ENCODE peak calls at places on chromosomes 1 and 21, in seven cellular contexts. One of them, this sample, is unnamed.

GRCh38 chr1:89260575-89261275 is 11.9 kb downstream of the GBP5 start:
- DNase-seq in brain microvascular endothelial cell: no peak
- DNase-seq in upper lobe of right lung: no peak
- DNase-seq in lower lobe of right lung: no peak
- DNase-seq in astrocyte of the spinal cord: peak
- DNase-seq in CD8-positive, alpha-beta T cell: no peak
- DNase-seq in thoracic aorta: no peak
- DNase-seq in this sample: no peak

GRCh38 chr1:237901284-237901870 is 10.7 kb upstream of the ZP4 start:
- DNase-seq in CD8-positive, alpha-beta T cell: no peak
- DNase-seq in lower lobe of right lung: no peak
- DNase-seq in astrocyte of the spinal cord: no peak
- DNase-seq in thoracic aorta: no peak
- DNase-seq in brain microvascular endothelial cell: no peak
- DNase-seq in upper lobe of right lung: no peak
- DNase-seq in this sample: no peak

GRCh38 chr1:109963864-109964263 is 20.7 kb upstream of the AHCYL1 start:
- DNase-seq in CD8-positive, alpha-beta T cell: no peak
- DNase-seq in brain microvascular endothelial cell: no peak
- DNase-seq in thoracic aorta: no peak
- DNase-seq in upper lobe of right lung: no peak
- DNase-seq in lower lobe of right lung: no peak
- DNase-seq in astrocyte of the spinal cord: peak
- DNase-seq in this sample: no peak

GRCh38 chr1:89698624-89699023 is 65.7 kb downstream of the LRRC8C start:
- DNase-seq in thoracic aorta: no peak
- DNase-seq in astrocyte of the spinal cord: no peak
- DNase-seq in upper lobe of right lung: no peak
- DNase-seq in lower lobe of right lung: no peak
- DNase-seq in brain microvascular endothelial cell: no peak
- DNase-seq in CD8-positive, alpha-beta T cell: no peak
- DNase-seq in this sample: no peak

GRCh38 chr1:219427989-219428388 is 184.9 kb downstream of the ZC3H11B start:
- DNase-seq in CD8-positive, alpha-beta T cell: no peak
- DNase-seq in astrocyte of the spinal cord: no peak
- DNase-seq in thoracic aorta: no peak
- DNase-seq in brain microvascular endothelial cell: no peak
- DNase-seq in upper lobe of right lung: no peak
- DNase-seq in lower lobe of right lung: no peak
- DNase-seq in this sample: no peak

GRCh38 chr1:94792473-94792875 is 27.7 kb upstream of the SLC44A3 start:
- DNase-seq in CD8-positive, alpha-beta T cell: no peak
- DNase-seq in thoracic aorta: no peak
- DNase-seq in brain microvascular endothelial cell: peak
- DNase-seq in upper lobe of right lung: no peak
- DNase-seq in lower lobe of right lung: no peak
- DNase-seq in astrocyte of the spinal cord: no peak
- DNase-seq in this sample: peak

GRCh38 chr21:44455524-44456206 is 355 bp downstream of the LRRC3 start:
- DNase-seq in brain microvascular endothelial cell: no peak
- DNase-seq in upper lobe of right lung: peak
- DNase-seq in thoracic aorta: no peak
- DNase-seq in astrocyte of the spinal cord: peak
- DNase-seq in lower lobe of right lung: peak
- DNase-seq in CD8-positive, alpha-beta T cell: peak
- DNase-seq in this sample: no peak

GRCh38 chr1:54331843-54332688 is 74.1 kb downstream of the SSBP3 start:
- DNase-seq in lower lobe of right lung: no peak
- DNase-seq in astrocyte of the spinal cord: no peak
- DNase-seq in thoracic aorta: no peak
- DNase-seq in CD8-positive, alpha-beta T cell: no peak
- DNase-seq in upper lobe of right lung: no peak
- DNase-seq in brain microvascular endothelial cell: no peak
- DNase-seq in this sample: no peak

GRCh38 chr1:155038602-155039307 is 5.1 kb downstream of the DCST1 start:
- DNase-seq in upper lobe of right lung: no peak
- DNase-seq in brain microvascular endothelial cell: no peak
- DNase-seq in thoracic aorta: no peak
- DNase-seq in lower lobe of right lung: no peak
- DNase-seq in astrocyte of the spinal cord: no peak
- DNase-seq in CD8-positive, alpha-beta T cell: no peak
- DNase-seq in this sample: no peak

GRCh38 chr21:46457801-46458314 is 833 bp upstream of the DIP2A start:
- DNase-seq in upper lobe of right lung: peak
- DNase-seq in brain microvascular endothelial cell: peak
- DNase-seq in CD8-positive, alpha-beta T cell: no peak
- DNase-seq in thoracic aorta: no peak
- DNase-seq in lower lobe of right lung: peak
- DNase-seq in astrocyte of the spinal cord: peak
- DNase-seq in this sample: peak

GRCh38 chr21:39610705-39611104 is 2.0 kb upstream of the B3GALT5 start:
- DNase-seq in thoracic aorta: no peak
- DNase-seq in astrocyte of the spinal cord: peak
- DNase-seq in upper lobe of right lung: no peak
- DNase-seq in brain microvascular endothelial cell: no peak
- DNase-seq in lower lobe of right lung: no peak
- DNase-seq in CD8-positive, alpha-beta T cell: no peak
- DNase-seq in this sample: no peak

GRCh38 chr1:39128959-39129358 is 75.5 kb upstream of the MACF1 start:
- DNase-seq in CD8-positive, alpha-beta T cell: no peak
- DNase-seq in lower lobe of right lung: peak
- DNase-seq in brain microvascular endothelial cell: no peak
- DNase-seq in astrocyte of the spinal cord: no peak
- DNase-seq in thoracic aorta: no peak
- DNase-seq in upper lobe of right lung: peak
- DNase-seq in this sample: no peak

GRCh38 chr1:117058810-117059209 is 1.3 kb upstream of the TTF2 start:
- DNase-seq in lower lobe of right lung: no peak
- DNase-seq in CD8-positive, alpha-beta T cell: no peak
- DNase-seq in upper lobe of right lung: no peak
- DNase-seq in thoracic aorta: no peak
- DNase-seq in astrocyte of the spinal cord: no peak
- DNase-seq in brain microvascular endothelial cell: no peak
- DNase-seq in this sample: no peak

GRCh38 chr1:210123924-210124589 is 108.5 kb upstream of the SERTAD4 start:
- DNase-seq in brain microvascular endothelial cell: peak
- DNase-seq in CD8-positive, alpha-beta T cell: no peak
- DNase-seq in upper lobe of right lung: no peak
- DNase-seq in astrocyte of the spinal cord: peak
- DNase-seq in lower lobe of right lung: no peak
- DNase-seq in thoracic aorta: no peak
- DNase-seq in this sample: no peak

GRCh38 chr1:51897699-51898031 is 19.1 kb upstream of the NRDC start:
- DNase-seq in upper lobe of right lung: no peak
- DNase-seq in lower lobe of right lung: no peak
- DNase-seq in CD8-positive, alpha-beta T cell: no peak
- DNase-seq in thoracic aorta: no peak
- DNase-seq in astrocyte of the spinal cord: peak
- DNase-seq in brain microvascular endothelial cell: peak
- DNase-seq in this sample: no peak

GRCh38 chr1:246647113-246647512 is 77.1 kb upstream of the SCCPDH start:
- DNase-seq in lower lobe of right lung: no peak
- DNase-seq in thoracic aorta: no peak
- DNase-seq in brain microvascular endothelial cell: peak
- DNase-seq in astrocyte of the spinal cord: peak
- DNase-seq in upper lobe of right lung: no peak
- DNase-seq in CD8-positive, alpha-beta T cell: no peak
- DNase-seq in this sample: no peak

GRCh38 chr21:42847726-42848125 is 31.6 kb downstream of the WDR4 start:
- DNase-seq in CD8-positive, alpha-beta T cell: no peak
- DNase-seq in brain microvascular endothelial cell: no peak
- DNase-seq in lower lobe of right lung: peak
- DNase-seq in thoracic aorta: no peak
- DNase-seq in astrocyte of the spinal cord: no peak
- DNase-seq in upper lobe of right lung: peak
- DNase-seq in this sample: no peak

GRCh38 chr1:116900471-116901365 is 9.0 kb upstream of the PTGFRN start:
- DNase-seq in brain microvascular endothelial cell: no peak
- DNase-seq in lower lobe of right lung: no peak
- DNase-seq in CD8-positive, alpha-beta T cell: no peak
- DNase-seq in thoracic aorta: no peak
- DNase-seq in astrocyte of the spinal cord: no peak
- DNase-seq in upper lobe of right lung: no peak
- DNase-seq in this sample: no peak

GRCh38 chr1:184186167-184186566 is 134.6 kb downstream of the TSEN15 start:
- DNase-seq in lower lobe of right lung: no peak
- DNase-seq in thoracic aorta: no peak
- DNase-seq in CD8-positive, alpha-beta T cell: no peak
- DNase-seq in astrocyte of the spinal cord: no peak
- DNase-seq in brain microvascular endothelial cell: no peak
- DNase-seq in upper lobe of right lung: no peak
- DNase-seq in this sample: no peak

GRCh38 chr1:160401972-160402795 is 1.8 kb downstream of the VANGL2 start:
- DNase-seq in brain microvascular endothelial cell: no peak
- DNase-seq in lower lobe of right lung: no peak
- DNase-seq in CD8-positive, alpha-beta T cell: no peak
- DNase-seq in upper lobe of right lung: no peak
- DNase-seq in astrocyte of the spinal cord: no peak
- DNase-seq in thoracic aorta: no peak
- DNase-seq in this sample: no peak
- H3K4me3 ChIP-seq in brain microvascular endothelial cell: no peak
- H3K4me3 ChIP-seq in lower lobe of right lung: peak
- H3K4me3 ChIP-seq in CD8-positive, alpha-beta T cell: no peak
- H3K4me3 ChIP-seq in upper lobe of right lung: peak
- H3K4me3 ChIP-seq in astrocyte of the spinal cord: no peak
- H3K4me3 ChIP-seq in thoracic aorta: no peak
- H3K4me3 ChIP-seq in this sample: no peak

DNA sequence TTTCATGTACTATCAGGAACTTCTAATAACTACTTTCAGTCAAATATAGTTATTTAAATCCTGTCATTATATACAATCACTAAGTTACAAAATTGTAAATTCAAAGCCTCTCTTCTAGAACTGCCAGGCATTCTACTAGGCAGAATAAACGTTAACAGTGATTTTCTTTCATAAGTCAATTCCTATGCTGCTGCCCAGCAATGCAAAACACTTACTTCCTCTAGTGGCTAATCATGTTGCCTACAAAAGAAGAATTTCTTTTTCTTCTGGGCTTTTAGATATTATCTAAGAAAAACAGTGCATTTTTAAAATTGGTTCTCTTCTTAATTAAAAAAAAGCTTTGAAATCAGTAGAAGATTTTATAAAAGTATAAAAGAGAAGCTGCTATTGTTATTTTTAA is 509.8 kb upstream of the ADAMTS5 start:
- DNase-seq in upper lobe of right lung: no peak
- DNase-seq in astrocyte of the spinal cord: peak
- DNase-seq in thoracic aorta: no peak
- DNase-seq in CD8-positive, alpha-beta T cell: no peak
- DNase-seq in lower lobe of right lung: no peak
- DNase-seq in brain microvascular endothelial cell: peak
- DNase-seq in this sample: no peak
- TF ChIP-seq CTCF in upper lobe of right lung: peak
- TF ChIP-seq CTCF in astrocyte of the spinal cord: peak
- TF ChIP-seq CTCF in thoracic aorta: no peak
- TF ChIP-seq CTCF in CD8-positive, alpha-beta T cell: no peak
- TF ChIP-seq CTCF in lower lobe of right lung: peak
- TF ChIP-seq CTCF in brain microvascular endothelial cell: peak
- TF ChIP-seq CTCF in this sample: no peak

DNA sequence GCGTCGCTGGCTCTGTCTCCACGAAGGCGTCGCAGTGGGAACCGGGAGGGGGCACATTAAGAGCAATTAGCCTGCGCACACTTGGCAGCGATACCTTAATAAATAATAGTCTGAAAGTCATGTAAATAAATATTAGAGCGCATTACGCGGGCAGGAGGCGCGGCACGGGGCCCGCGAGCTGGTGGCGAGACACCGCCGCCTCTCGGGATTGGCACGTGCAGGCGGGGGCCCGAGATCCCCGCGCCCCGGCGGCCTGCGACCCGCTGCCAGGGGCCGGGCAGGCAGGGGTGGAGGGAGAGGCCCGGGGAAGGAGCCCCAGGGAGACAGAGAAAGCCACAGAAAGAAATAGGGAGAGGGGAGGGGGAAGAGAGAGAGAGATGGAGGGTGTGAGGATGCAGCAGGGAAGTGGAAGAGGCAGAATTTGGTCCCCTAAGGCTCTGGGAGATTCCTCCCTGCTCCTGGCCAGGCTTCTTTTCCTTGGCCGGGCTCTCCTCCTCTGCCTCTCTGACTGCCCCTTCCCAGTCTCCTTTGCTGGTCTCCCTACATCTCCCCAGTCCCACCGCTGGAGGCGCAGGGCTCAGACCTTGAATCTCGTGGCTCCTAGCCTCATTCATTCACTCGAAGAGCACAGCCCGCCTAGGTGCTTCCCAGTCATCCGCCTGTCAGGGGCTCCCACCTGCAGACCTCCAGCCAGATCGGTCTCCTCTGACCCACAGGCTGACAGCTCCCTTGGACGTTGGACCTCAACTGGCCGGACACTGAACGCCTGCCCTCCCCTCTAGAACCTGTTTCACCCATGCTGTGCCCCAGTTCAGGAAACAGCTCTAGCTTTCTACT is 76.3 kb downstream of the VWA5B1 start:
- DNase-seq in upper lobe of right lung: no peak
- DNase-seq in CD8-positive, alpha-beta T cell: no peak
- DNase-seq in thoracic aorta: no peak
- DNase-seq in lower lobe of right lung: no peak
- DNase-seq in brain microvascular endothelial cell: peak
- DNase-seq in astrocyte of the spinal cord: peak
- DNase-seq in this sample: no peak
- H3K4me3 ChIP-seq in upper lobe of right lung: peak
- H3K4me3 ChIP-seq in CD8-positive, alpha-beta T cell: no peak
- H3K4me3 ChIP-seq in thoracic aorta: peak
- H3K4me3 ChIP-seq in lower lobe of right lung: peak
- H3K4me3 ChIP-seq in brain microvascular endothelial cell: peak
- H3K4me3 ChIP-seq in astrocyte of the spinal cord: no peak
- H3K4me3 ChIP-seq in this sample: no peak

DNA sequence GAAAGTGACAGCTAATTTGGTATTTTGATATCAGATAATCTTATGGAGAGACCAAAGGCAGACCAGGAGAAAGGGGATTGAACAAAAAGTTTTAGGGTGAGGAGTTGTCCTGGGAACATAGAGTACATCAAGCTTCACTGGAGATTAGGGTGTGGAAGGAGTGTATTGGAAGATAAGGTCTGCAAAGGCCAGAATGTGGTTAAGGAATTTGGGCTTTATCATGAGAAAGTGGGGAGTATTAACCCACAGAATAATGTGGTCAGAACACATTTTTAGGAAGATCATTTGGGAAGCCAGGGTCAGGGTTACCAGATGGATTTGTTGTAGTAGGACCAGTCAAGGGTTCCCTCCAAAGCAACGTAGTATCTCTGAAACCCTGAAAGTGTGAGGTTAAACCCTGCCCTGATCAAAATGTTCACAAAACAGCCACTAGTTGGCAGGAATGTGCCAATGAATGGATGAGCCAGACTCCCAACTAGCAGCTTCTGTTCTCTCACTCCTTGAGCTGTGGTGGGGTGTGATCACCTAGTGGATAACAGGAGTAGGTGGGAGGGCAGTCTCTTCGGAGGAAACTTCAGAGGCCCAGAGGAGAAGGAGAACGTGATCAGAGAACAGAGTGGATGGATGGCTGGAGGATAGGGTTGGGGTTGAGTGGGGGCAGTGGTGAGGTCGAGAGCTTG is 35.8 kb downstream of the SLC2A1 start:
- DNase-seq in thoracic aorta: no peak
- DNase-seq in lower lobe of right lung: no peak
- DNase-seq in brain microvascular endothelial cell: peak
- DNase-seq in CD8-positive, alpha-beta T cell: peak
- DNase-seq in astrocyte of the spinal cord: peak
- DNase-seq in upper lobe of right lung: no peak
- DNase-seq in this sample: no peak
- TF ChIP-seq CTCF in thoracic aorta: peak
- TF ChIP-seq CTCF in lower lobe of right lung: peak
- TF ChIP-seq CTCF in brain microvascular endothelial cell: peak
- TF ChIP-seq CTCF in CD8-positive, alpha-beta T cell: peak
- TF ChIP-seq CTCF in astrocyte of the spinal cord: peak
- TF ChIP-seq CTCF in upper lobe of right lung: peak
- TF ChIP-seq CTCF in this sample: peak

GRCh38 chr1:1600861-1601563 is 1.1 kb upstream of the FNDC10 start:
- DNase-seq in astrocyte of the spinal cord: no peak
- DNase-seq in upper lobe of right lung: no peak
- DNase-seq in brain microvascular endothelial cell: no peak
- DNase-seq in lower lobe of right lung: no peak
- DNase-seq in CD8-positive, alpha-beta T cell: no peak
- DNase-seq in thoracic aorta: no peak
- DNase-seq in this sample: no peak
- H3K4me3 ChIP-seq in astrocyte of the spinal cord: no peak
- H3K4me3 ChIP-seq in upper lobe of right lung: no peak
- H3K4me3 ChIP-seq in brain microvascular endothelial cell: no peak
- H3K4me3 ChIP-seq in lower lobe of right lung: peak
- H3K4me3 ChIP-seq in CD8-positive, alpha-beta T cell: no peak
- H3K4me3 ChIP-seq in thoracic aorta: peak
- H3K4me3 ChIP-seq in this sample: no peak